ENCODE peak calls at places on chromosomes 12 and 14, in five cellular contexts. One of them, this sample, is unnamed.
A peak's percentile ranks its signal among the peaks of the same experiment; 100 is the strongest.

GRCh38 chr14:103427485-103428443 is 42.5 kb downstream of the MARK3 start:
- DNase-seq in cardiac fibroblast: peak; percentile 79
- DNase-seq in fibroblast of the aortic adventitia: peak; percentile 77
- DNase-seq in fibroblast of pulmonary artery: peak; percentile 82
- DNase-seq in HL-60: no peak
- DNase-seq in this sample: no peak

GRCh38 chr12:131640436-131640969 is 70.4 kb upstream of the SFSWAP start:
- DNase-seq in cardiac fibroblast: no peak
- DNase-seq in fibroblast of the aortic adventitia: no peak
- DNase-seq in fibroblast of pulmonary artery: no peak
- DNase-seq in HL-60: no peak
- DNase-seq in this sample: peak; percentile 31

GRCh38 chr12:96814200-96814599 is 92.9 kb upstream of the NEDD1 start:
- DNase-seq in cardiac fibroblast: peak; percentile 9
- DNase-seq in fibroblast of the aortic adventitia: no peak
- DNase-seq in fibroblast of pulmonary artery: no peak
- DNase-seq in HL-60: no peak
- DNase-seq in this sample: no peak

GRCh38 chr12:41972196-41972994 is 172.3 kb downstream of the GXYLT1 start:
- DNase-seq in cardiac fibroblast: no peak
- DNase-seq in fibroblast of the aortic adventitia: no peak
- DNase-seq in fibroblast of pulmonary artery: no peak
- DNase-seq in HL-60: no peak
- DNase-seq in this sample: no peak

GRCh38 chr12:123070267-123071081 is 80.4 kb downstream of the PITPNM2 start:
- DNase-seq in cardiac fibroblast: no peak
- DNase-seq in fibroblast of the aortic adventitia: no peak
- DNase-seq in fibroblast of pulmonary artery: no peak
- DNase-seq in HL-60: no peak
- DNase-seq in this sample: no peak

GRCh38 chr12:90261283-90261682 is 552.6 kb upstream of the ATP2B1 start:
- DNase-seq in cardiac fibroblast: no peak
- DNase-seq in fibroblast of the aortic adventitia: peak; percentile 36
- DNase-seq in fibroblast of pulmonary artery: no peak
- DNase-seq in HL-60: no peak
- DNase-seq in this sample: no peak

GRCh38 chr12:67709367-67709954 is 60.9 kb downstream of the DYRK2 start:
- DNase-seq in cardiac fibroblast: no peak
- DNase-seq in fibroblast of the aortic adventitia: no peak
- DNase-seq in fibroblast of pulmonary artery: no peak
- DNase-seq in HL-60: no peak
- DNase-seq in this sample: no peak

GRCh38 chr12:47216150-47216677 is 136.5 kb upstream of the AMIGO2 start:
- DNase-seq in cardiac fibroblast: no peak
- DNase-seq in fibroblast of the aortic adventitia: no peak
- DNase-seq in fibroblast of pulmonary artery: no peak
- DNase-seq in HL-60: peak; percentile 78
- DNase-seq in this sample: no peak

GRCh38 chr12:53160673-53161072 is 19.8 kb upstream of the ZNF740 start:
- DNase-seq in cardiac fibroblast: no peak
- DNase-seq in fibroblast of the aortic adventitia: no peak
- DNase-seq in fibroblast of pulmonary artery: no peak
- DNase-seq in HL-60: no peak
- DNase-seq in this sample: peak; percentile 49

GRCh38 chr14:32561520-32561919 is 232.4 kb downstream of the AKAP6 start:
- DNase-seq in cardiac fibroblast: peak; percentile 52
- DNase-seq in fibroblast of the aortic adventitia: peak; percentile 71
- DNase-seq in fibroblast of pulmonary artery: peak; percentile 54
- DNase-seq in HL-60: no peak
- DNase-seq in this sample: no peak

GRCh38 chr14:51860164-51860835 is at the start of gene GNG2:
- DNase-seq in cardiac fibroblast: peak; percentile 84
- DNase-seq in fibroblast of the aortic adventitia: peak; percentile 56
- DNase-seq in fibroblast of pulmonary artery: peak; percentile 80
- DNase-seq in HL-60: peak; percentile 62
- DNase-seq in this sample: peak; percentile 75

DNA sequence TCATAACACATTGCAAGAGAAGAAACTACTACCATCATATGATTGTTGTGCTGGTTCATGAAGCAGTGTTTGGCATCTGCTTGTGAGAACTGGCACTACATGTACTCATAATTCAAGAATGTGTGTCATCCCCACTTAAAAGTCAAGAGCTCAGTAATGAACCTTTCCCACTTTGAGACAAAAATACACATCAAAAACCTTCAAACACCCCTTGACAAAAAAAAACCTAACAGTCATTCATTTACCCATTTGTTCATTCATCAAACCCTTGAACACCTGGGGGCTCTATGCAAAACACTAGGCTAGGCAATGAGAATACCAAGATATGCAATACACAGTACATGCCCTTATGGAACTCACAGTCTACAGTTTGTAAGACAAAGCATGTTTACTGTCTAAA is 40.0 kb downstream of the KIF21A start:
- DNase-seq in cardiac fibroblast: peak; percentile 31
- DNase-seq in fibroblast of the aortic adventitia: no peak
- DNase-seq in fibroblast of pulmonary artery: no peak
- DNase-seq in HL-60: no peak
- DNase-seq in this sample: no peak
- TF ChIP-seq CTCF in cardiac fibroblast: no peak
- TF ChIP-seq CTCF in fibroblast of the aortic adventitia: no peak
- TF ChIP-seq CTCF in fibroblast of pulmonary artery: no peak
- TF ChIP-seq CTCF in HL-60: no peak
- TF ChIP-seq CTCF in this sample: no peak

GRCh38 chr12:774051-774614 is 21.8 kb downstream of the WNK1 start:
- DNase-seq in cardiac fibroblast: no peak
- DNase-seq in fibroblast of the aortic adventitia: peak; percentile 41
- DNase-seq in fibroblast of pulmonary artery: no peak
- DNase-seq in HL-60: no peak
- DNase-seq in this sample: no peak
- TF ChIP-seq CTCF in cardiac fibroblast: no peak
- TF ChIP-seq CTCF in fibroblast of the aortic adventitia: no peak
- TF ChIP-seq CTCF in fibroblast of pulmonary artery: no peak
- TF ChIP-seq CTCF in HL-60: no peak
- TF ChIP-seq CTCF in this sample: no peak

GRCh38 chr12:124774462-124775167 is 89.0 kb downstream of the SCARB1 start:
- DNase-seq in cardiac fibroblast: peak; percentile 99
- DNase-seq in fibroblast of the aortic adventitia: peak; percentile 100
- DNase-seq in fibroblast of pulmonary artery: peak; percentile 96
- DNase-seq in HL-60: peak; percentile 20
- DNase-seq in this sample: no peak
- TF ChIP-seq CTCF in cardiac fibroblast: no peak
- TF ChIP-seq CTCF in fibroblast of the aortic adventitia: peak; percentile 26
- TF ChIP-seq CTCF in fibroblast of pulmonary artery: peak; percentile 5
- TF ChIP-seq CTCF in HL-60: no peak
- TF ChIP-seq CTCF in this sample: no peak

DNA sequence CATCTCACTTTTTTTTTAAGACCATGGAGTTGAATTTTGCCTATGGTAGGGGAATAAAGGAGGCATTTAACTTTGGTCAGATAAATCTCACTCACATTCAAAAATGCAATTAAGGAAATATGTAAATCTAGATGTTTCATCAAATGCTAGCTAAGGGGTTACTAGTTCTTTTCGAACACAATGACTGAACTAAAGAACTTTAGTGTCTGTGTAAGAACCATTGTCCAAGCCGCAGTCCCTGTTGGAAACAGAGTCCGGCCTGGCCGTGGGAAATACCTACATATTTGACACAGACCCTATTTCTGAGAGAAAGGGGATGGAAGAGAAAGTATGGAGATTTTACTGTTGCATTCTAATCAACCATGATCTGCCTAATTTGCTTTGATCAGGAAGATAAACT is 17.4 kb downstream of the LGR5 start:
- DNase-seq in cardiac fibroblast: no peak
- DNase-seq in fibroblast of the aortic adventitia: no peak
- DNase-seq in fibroblast of pulmonary artery: no peak
- DNase-seq in HL-60: no peak
- DNase-seq in this sample: no peak
- TF ChIP-seq CTCF in cardiac fibroblast: no peak
- TF ChIP-seq CTCF in fibroblast of the aortic adventitia: no peak
- TF ChIP-seq CTCF in fibroblast of pulmonary artery: no peak
- TF ChIP-seq CTCF in HL-60: no peak
- TF ChIP-seq CTCF in this sample: no peak

DNA sequence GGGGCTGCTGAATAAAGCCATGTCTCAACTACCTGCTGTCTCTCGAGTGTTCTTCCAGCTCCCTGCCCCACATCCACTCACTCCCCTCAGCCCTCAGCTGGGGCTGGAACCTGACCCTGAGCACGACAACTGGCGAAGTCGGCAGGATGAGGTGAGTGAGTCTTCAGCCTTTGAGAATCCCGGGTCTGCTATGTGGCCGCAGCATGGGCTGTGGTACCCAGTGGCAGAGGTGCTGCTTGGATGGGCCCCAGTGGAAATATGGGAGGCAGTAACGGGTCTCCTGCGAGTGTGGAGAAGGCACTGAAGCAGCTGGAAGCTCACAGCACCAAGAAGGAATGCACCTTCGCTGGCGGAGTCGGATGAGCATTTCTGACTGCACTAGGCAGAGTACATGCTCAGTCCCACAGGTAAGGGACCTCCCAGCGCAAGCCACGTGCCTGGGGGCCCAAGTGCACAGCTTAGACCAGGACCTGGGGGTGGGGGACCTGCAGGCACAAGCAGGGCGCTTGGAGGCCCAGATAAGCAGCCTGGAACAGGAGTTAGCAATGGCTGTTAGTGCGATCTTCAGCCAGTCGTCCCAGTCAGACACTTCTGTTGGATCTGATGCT is 95.5 kb upstream of the TMPO start:
- DNase-seq in cardiac fibroblast: no peak
- DNase-seq in fibroblast of the aortic adventitia: no peak
- DNase-seq in fibroblast of pulmonary artery: no peak
- DNase-seq in HL-60: no peak
- DNase-seq in this sample: no peak
- TF ChIP-seq CTCF in cardiac fibroblast: no peak
- TF ChIP-seq CTCF in fibroblast of the aortic adventitia: no peak
- TF ChIP-seq CTCF in fibroblast of pulmonary artery: no peak
- TF ChIP-seq CTCF in HL-60: no peak
- TF ChIP-seq CTCF in this sample: no peak

GRCh38 chr12:93415723-93416464 is 25.9 kb downstream of the UBE2N start:
- DNase-seq in cardiac fibroblast: peak; percentile 79
- DNase-seq in fibroblast of the aortic adventitia: peak; percentile 68
- DNase-seq in fibroblast of pulmonary artery: peak; percentile 58
- DNase-seq in HL-60: no peak
- DNase-seq in this sample: no peak
- TF ChIP-seq CTCF in cardiac fibroblast: no peak
- TF ChIP-seq CTCF in fibroblast of the aortic adventitia: no peak
- TF ChIP-seq CTCF in fibroblast of pulmonary artery: no peak
- TF ChIP-seq CTCF in HL-60: no peak
- TF ChIP-seq CTCF in this sample: no peak

GRCh38 chr12:22781339-22781738 is 156.4 kb downstream of the ETNK1 start:
- DNase-seq in cardiac fibroblast: no peak
- DNase-seq in fibroblast of the aortic adventitia: no peak
- DNase-seq in fibroblast of pulmonary artery: no peak
- DNase-seq in HL-60: no peak
- DNase-seq in this sample: no peak
- TF ChIP-seq CTCF in cardiac fibroblast: no peak
- TF ChIP-seq CTCF in fibroblast of the aortic adventitia: no peak
- TF ChIP-seq CTCF in fibroblast of pulmonary artery: no peak
- TF ChIP-seq CTCF in HL-60: no peak
- TF ChIP-seq CTCF in this sample: no peak

GRCh38 chr12:6791931-6792520 is 2.7 kb downstream of the CD4 start:
- DNase-seq in cardiac fibroblast: no peak
- DNase-seq in fibroblast of the aortic adventitia: no peak
- DNase-seq in fibroblast of pulmonary artery: no peak
- DNase-seq in HL-60: no peak
- DNase-seq in this sample: no peak

GRCh38 chr12:6788972-6789905 is at the start of gene CD4:
- DNase-seq in cardiac fibroblast: no peak
- DNase-seq in fibroblast of the aortic adventitia: no peak
- DNase-seq in fibroblast of pulmonary artery: no peak
- DNase-seq in HL-60: peak; percentile 88
- DNase-seq in this sample: no peak

GRCh38 chr12:6795088-6795487 is 5.8 kb downstream of the CD4 start:
- DNase-seq in cardiac fibroblast: no peak
- DNase-seq in fibroblast of the aortic adventitia: no peak
- DNase-seq in fibroblast of pulmonary artery: no peak
- DNase-seq in HL-60: no peak
- DNase-seq in this sample: no peak

GRCh38 chr12:6790496-6791150 is 1.3 kb downstream of the CD4 start:
- DNase-seq in cardiac fibroblast: no peak
- DNase-seq in fibroblast of the aortic adventitia: no peak
- DNase-seq in fibroblast of pulmonary artery: no peak
- DNase-seq in HL-60: peak; percentile 58
- DNase-seq in this sample: no peak

DNA sequence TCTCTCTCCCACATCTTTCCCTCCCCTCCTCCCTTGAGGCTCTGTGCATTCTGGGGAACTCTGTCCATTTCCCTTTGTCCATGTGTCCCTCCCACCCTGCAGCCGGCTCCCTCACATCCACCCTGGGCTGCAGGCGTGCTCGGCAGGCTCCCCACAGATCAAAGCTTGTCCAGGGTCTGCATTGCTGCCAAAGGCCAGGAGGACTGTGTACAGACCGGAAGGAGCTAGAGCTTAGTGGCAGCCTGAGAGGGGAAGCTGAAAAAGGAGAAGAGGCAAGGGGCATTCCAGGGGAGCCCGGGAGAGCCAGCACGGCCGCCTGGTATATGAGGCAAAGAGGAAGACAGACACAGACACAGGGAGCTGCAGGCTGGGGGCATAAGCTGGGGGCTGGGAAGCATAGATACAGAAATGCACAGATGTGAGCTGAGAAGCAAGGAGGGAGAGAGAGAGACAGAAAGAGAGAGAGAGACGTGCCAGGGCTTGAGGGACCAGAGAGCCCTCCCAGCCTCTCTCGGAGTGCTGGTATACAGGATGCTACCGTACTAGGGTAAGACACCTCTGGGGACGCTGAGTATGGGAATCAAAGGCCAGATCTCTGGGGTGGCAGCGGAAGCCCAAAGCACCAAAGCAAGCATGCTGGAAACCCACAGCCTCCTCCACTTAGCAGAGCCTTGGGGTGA is 3.3 kb downstream of the CD4 start:
- DNase-seq in cardiac fibroblast: no peak
- DNase-seq in fibroblast of the aortic adventitia: no peak
- DNase-seq in fibroblast of pulmonary artery: peak; percentile 13
- DNase-seq in HL-60: peak; percentile 64
- DNase-seq in this sample: no peak
- TF ChIP-seq CTCF in cardiac fibroblast: no peak
- TF ChIP-seq CTCF in fibroblast of the aortic adventitia: no peak
- TF ChIP-seq CTCF in fibroblast of pulmonary artery: no peak
- TF ChIP-seq CTCF in HL-60: no peak
- TF ChIP-seq CTCF in this sample: no peak

DNA sequence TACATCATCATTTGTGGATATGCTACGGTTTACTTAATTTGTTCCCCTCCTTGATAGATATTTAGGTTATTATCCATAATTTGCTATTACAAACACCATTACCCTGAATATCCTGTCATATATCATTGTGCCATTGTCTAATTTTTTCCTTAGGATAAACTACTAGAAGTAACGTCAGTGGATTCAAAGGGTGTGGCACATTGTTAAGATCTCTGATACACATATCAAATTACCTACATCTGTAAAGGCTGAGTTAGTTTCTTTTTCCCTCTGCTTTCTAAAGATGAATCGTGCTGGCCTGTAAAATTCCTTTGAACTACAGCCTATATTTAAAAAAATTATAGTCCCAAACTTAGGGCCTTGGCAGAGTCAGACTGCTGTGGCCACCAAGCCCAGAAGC is 53.9 kb upstream of the STRN3 start:
- DNase-seq in cardiac fibroblast: no peak
- DNase-seq in fibroblast of the aortic adventitia: peak; percentile 63
- DNase-seq in fibroblast of pulmonary artery: no peak
- DNase-seq in HL-60: no peak
- DNase-seq in this sample: no peak
- TF ChIP-seq CTCF in cardiac fibroblast: no peak
- TF ChIP-seq CTCF in fibroblast of the aortic adventitia: no peak
- TF ChIP-seq CTCF in fibroblast of pulmonary artery: no peak
- TF ChIP-seq CTCF in HL-60: no peak
- TF ChIP-seq CTCF in this sample: no peak